ENCODE peak calls at places on chromosomes 11 and 22, in four cellular contexts. One of them, this sample, is unnamed.

GRCh38 chr11:57406337-57406904 is 16.0 kb upstream of the PRG2 start:
- DNase-seq in neuronal stem cell: no peak
- DNase-seq in mesenchymal stem cell: no peak
- DNase-seq in IMR-90: peak; percentile 39
- DNase-seq in this sample: no peak

GRCh38 chr22:32951081-32951806 is 106.9 kb downstream of the SYN3 start:
- DNase-seq in neuronal stem cell: no peak
- DNase-seq in IMR-90: no peak
- DNase-seq in mesenchymal stem cell: peak; percentile 62
- DNase-seq in this sample: peak; percentile 37

GRCh38 chr11:11408436-11409221 is 55.6 kb upstream of the CSNK2A3 start:
- DNase-seq in neuronal stem cell: no peak
- DNase-seq in IMR-90: no peak
- DNase-seq in mesenchymal stem cell: peak; percentile 14
- DNase-seq in this sample: no peak

GRCh38 chr11:115493905-115494304 is 10.3 kb downstream of the CADM1 start:
- DNase-seq in neuronal stem cell: no peak
- DNase-seq in mesenchymal stem cell: no peak
- DNase-seq in IMR-90: peak; percentile 13
- DNase-seq in this sample: no peak

GRCh38 chr11:78030429-78031325 is 7.6 kb upstream of the KCTD14 start:
- DNase-seq in mesenchymal stem cell: no peak
- DNase-seq in neuronal stem cell: no peak
- DNase-seq in IMR-90: peak; percentile 50
- DNase-seq in this sample: no peak

GRCh38 chr22:41237707-41238569 is 2.8 kb downstream of the CHADL start:
- DNase-seq in IMR-90: peak; percentile 13
- DNase-seq in mesenchymal stem cell: peak; percentile 24
- DNase-seq in neuronal stem cell: peak; percentile 47
- DNase-seq in this sample: peak; percentile 77

GRCh38 chr22:35914665-35915476 is 113.8 kb downstream of the RBFOX2 start:
- DNase-seq in neuronal stem cell: peak; percentile 87
- DNase-seq in IMR-90: peak; percentile 91
- DNase-seq in mesenchymal stem cell: peak; percentile 95
- DNase-seq in this sample: peak; percentile 88

GRCh38 chr11:19868281-19868821 is 155.7 kb downstream of the NAV2 start:
- DNase-seq in mesenchymal stem cell: no peak
- DNase-seq in neuronal stem cell: no peak
- DNase-seq in IMR-90: peak; percentile 65
- DNase-seq in this sample: no peak

GRCh38 chr11:62443390-62444201 is 24.8 kb downstream of the SCGB1A1 start:
- DNase-seq in IMR-90: no peak
- DNase-seq in neuronal stem cell: no peak
- DNase-seq in mesenchymal stem cell: no peak
- DNase-seq in this sample: no peak

GRCh38 chr11:117931971-117932370 is 2.8 kb upstream of the TMPRSS13 start:
- DNase-seq in IMR-90: no peak
- DNase-seq in neuronal stem cell: no peak
- DNase-seq in mesenchymal stem cell: no peak
- DNase-seq in this sample: no peak

GRCh38 chr22:20957691-20958440 is 9.2 kb upstream of the AIFM3 start:
- DNase-seq in neuronal stem cell: no peak
- DNase-seq in mesenchymal stem cell: peak; percentile 42
- DNase-seq in IMR-90: no peak
- DNase-seq in this sample: peak; percentile 69

GRCh38 chr11:94217705-94218104 is 86.7 kb upstream of the IZUMO1R start:
- DNase-seq in IMR-90: no peak
- DNase-seq in mesenchymal stem cell: no peak
- DNase-seq in neuronal stem cell: no peak
- DNase-seq in this sample: no peak
- H2AK5ac ChIP-seq in IMR-90: no peak overlapping the region
- H2AK5ac ChIP-seq in mesenchymal stem cell: no peak overlapping the region
- H2AK5ac ChIP-seq in neuronal stem cell: no peak overlapping the region
- H2AK5ac ChIP-seq in this sample: no peak overlapping the region

DNA sequence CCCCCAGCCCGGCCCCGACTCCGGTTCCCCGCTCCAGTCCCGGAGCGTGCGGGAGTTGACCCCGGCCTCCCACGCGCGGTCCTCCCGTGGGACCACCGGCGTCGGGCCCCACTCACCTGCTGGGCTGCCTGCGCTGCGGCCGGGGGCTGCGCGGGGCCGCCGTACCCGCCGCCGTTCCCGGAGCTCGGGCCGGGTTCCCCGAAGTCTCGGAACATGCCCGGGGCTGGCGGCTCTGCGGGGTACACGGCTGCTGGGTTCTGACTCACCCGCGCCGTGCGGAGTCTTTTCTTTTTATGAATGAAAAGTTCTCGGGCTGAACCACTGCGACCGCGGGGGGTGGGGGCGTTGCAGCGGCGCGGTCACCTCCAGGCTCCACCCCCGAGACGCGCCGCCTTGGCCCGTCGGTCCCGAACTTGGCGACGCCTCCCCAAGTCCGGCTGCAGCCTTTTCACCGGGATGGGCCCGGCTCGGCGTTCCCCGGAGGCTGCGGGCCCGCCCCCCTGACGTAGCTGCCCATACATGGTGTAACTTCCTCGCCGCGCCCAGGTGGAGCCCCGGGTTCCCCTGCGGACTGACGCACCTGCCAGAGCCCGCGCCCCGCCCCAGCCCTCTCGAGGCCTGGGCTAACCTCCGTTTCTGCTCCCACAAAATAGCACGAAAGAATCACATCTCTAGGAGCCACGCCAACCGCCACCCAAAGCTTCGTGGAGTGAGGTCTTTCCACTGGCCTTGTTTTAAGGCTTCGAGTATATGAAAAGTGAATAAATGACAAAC is at the start of gene FOSL1:
- DNase-seq in neuronal stem cell: no peak
- DNase-seq in IMR-90: peak; percentile 97
- DNase-seq in mesenchymal stem cell: peak; percentile 97
- DNase-seq in this sample: peak; percentile 99
- H2AK5ac ChIP-seq in neuronal stem cell: peak within 1 kb of the TSS; percentile 88
- H2AK5ac ChIP-seq in IMR-90: peak within 1 kb of the TSS; percentile 99
- H2AK5ac ChIP-seq in mesenchymal stem cell: peak within 1 kb of the TSS; percentile 57
- H2AK5ac ChIP-seq in this sample: no peak within 1 kb of the TSS

DNA sequence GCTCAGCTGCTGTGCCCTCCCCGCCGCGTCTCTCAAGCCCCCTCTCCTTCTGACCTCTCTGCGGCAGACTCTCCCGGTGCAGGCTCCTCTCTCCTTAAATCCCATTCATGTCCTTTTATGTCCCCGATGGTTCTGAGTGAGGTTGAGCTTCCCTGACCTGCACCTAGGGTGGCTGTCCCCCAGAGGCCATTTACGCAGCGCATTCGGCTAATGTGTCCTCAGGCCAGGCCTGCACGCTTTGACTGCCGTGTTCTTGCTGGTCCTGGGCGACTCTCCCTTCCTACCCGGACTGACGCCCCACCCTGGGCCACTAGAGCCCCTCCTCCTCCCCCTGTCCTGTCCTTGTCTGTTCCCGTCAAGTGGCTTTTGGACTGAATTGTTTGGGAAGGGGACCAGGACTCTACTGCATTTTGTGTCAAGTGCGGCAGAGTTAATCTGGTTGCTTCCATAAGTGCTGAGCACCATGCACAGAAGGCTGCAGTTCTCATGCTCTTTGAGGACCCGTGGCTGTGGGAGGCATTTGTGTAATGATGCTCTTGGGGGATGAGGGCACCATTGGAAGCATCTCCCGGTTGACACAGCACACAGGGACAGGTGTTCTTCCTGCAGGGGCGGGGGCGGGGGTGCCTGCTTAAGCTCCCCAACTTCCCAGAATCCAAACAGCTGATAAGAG is 37.1 kb downstream of the IGHMBP2 start:
- DNase-seq in IMR-90: no peak
- DNase-seq in mesenchymal stem cell: no peak
- DNase-seq in neuronal stem cell: no peak
- DNase-seq in this sample: no peak
- H2AK5ac ChIP-seq in IMR-90: no peak overlapping the region
- H2AK5ac ChIP-seq in mesenchymal stem cell: no peak overlapping the region
- H2AK5ac ChIP-seq in neuronal stem cell: no peak overlapping the region
- H2AK5ac ChIP-seq in this sample: no peak overlapping the region

GRCh38 chr11:130601141-130601540 is 152.7 kb downstream of the ADAMTS15 start:
- DNase-seq in IMR-90: peak; percentile 90
- DNase-seq in mesenchymal stem cell: peak; percentile 92
- DNase-seq in neuronal stem cell: no peak
- DNase-seq in this sample: peak; percentile 53

GRCh38 chr11:130601764-130602163 is 153.3 kb downstream of the ADAMTS15 start:
- DNase-seq in IMR-90: no peak
- DNase-seq in mesenchymal stem cell: no peak
- DNase-seq in neuronal stem cell: no peak
- DNase-seq in this sample: peak; percentile 11

GRCh38 chr11:130599073-130599654 is 150.7 kb downstream of the ADAMTS15 start:
- DNase-seq in mesenchymal stem cell: peak; percentile 43
- DNase-seq in IMR-90: peak; percentile 50
- DNase-seq in neuronal stem cell: no peak
- DNase-seq in this sample: no peak

GRCh38 chr11:130600139-130600538 is 151.7 kb downstream of the ADAMTS15 start:
- DNase-seq in IMR-90: peak; percentile 64
- DNase-seq in neuronal stem cell: no peak
- DNase-seq in mesenchymal stem cell: peak; percentile 42
- DNase-seq in this sample: no peak

DNA sequence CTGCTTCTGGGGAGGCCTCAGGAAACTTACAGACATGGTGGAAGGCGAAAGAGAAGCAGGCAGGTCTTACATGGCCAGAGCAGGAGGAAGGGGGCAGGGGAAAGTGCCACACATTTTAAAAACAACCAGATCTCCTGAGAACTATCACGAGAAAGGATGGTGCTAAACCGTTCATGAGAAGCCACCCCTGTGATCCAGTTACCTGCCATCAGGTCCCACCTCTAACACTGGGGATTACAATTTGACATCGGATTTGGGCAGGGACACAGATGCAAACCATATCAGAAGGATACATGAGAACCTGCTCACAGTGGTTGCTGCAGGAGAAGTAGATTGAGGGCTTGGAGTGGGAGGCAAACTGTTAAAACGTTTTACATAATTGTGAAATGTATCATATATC is 152.2 kb downstream of the ADAMTS15 start:
- DNase-seq in mesenchymal stem cell: no peak
- DNase-seq in IMR-90: no peak
- DNase-seq in neuronal stem cell: no peak
- DNase-seq in this sample: peak; percentile 21
- H2AK5ac ChIP-seq in mesenchymal stem cell: no peak overlapping the region
- H2AK5ac ChIP-seq in IMR-90: peak overlapping the region; percentile 92
- H2AK5ac ChIP-seq in neuronal stem cell: no peak overlapping the region
- H2AK5ac ChIP-seq in this sample: no peak overlapping the region

GRCh38 chr22:23895599-23896144 is 1.5 kb downstream of the MIF start:
- DNase-seq in neuronal stem cell: no peak
- DNase-seq in IMR-90: no peak
- DNase-seq in mesenchymal stem cell: no peak
- DNase-seq in this sample: no peak

GRCh38 chr22:23896166-23896522 is 2.0 kb downstream of the MIF start:
- DNase-seq in IMR-90: no peak
- DNase-seq in mesenchymal stem cell: no peak
- DNase-seq in neuronal stem cell: no peak
- DNase-seq in this sample: no peak

GRCh38 chr22:23893446-23893956 is 682 bp upstream of the MIF start:
- DNase-seq in mesenchymal stem cell: no peak
- DNase-seq in IMR-90: no peak
- DNase-seq in neuronal stem cell: no peak
- DNase-seq in this sample: no peak

GRCh38 chr22:23893957-23894709 is at the start of gene MIF:
- DNase-seq in IMR-90: peak; percentile 91
- DNase-seq in mesenchymal stem cell: peak; percentile 94
- DNase-seq in neuronal stem cell: peak; percentile 96
- DNase-seq in this sample: peak; percentile 98

GRCh38 chr22:23894710-23895598 is 771 bp downstream of the MIF start:
- DNase-seq in neuronal stem cell: peak; percentile 61
- DNase-seq in IMR-90: peak; percentile 63
- DNase-seq in mesenchymal stem cell: peak; percentile 78
- DNase-seq in this sample: peak; percentile 82
- H2AK5ac ChIP-seq in neuronal stem cell: peak overlapping the region; percentile 93
- H2AK5ac ChIP-seq in IMR-90: peak overlapping the region; percentile 99
- H2AK5ac ChIP-seq in mesenchymal stem cell: peak overlapping the region; percentile 36
- H2AK5ac ChIP-seq in this sample: no peak overlapping the region

GRCh38 chr22:26646158-26646557 is 11.2 kb upstream of the MIAT start:
- DNase-seq in mesenchymal stem cell: no peak
- DNase-seq in neuronal stem cell: no peak
- DNase-seq in IMR-90: peak; percentile 55
- DNase-seq in this sample: no peak

GRCh38 chr22:26648011-26648497 is 9.3 kb upstream of the MIAT start:
- DNase-seq in neuronal stem cell: peak; percentile 81
- DNase-seq in mesenchymal stem cell: no peak
- DNase-seq in IMR-90: no peak
- DNase-seq in this sample: peak; percentile 87

GRCh38 chr22:26642465-26643367 is 14.7 kb upstream of the MIAT start:
- DNase-seq in mesenchymal stem cell: no peak
- DNase-seq in IMR-90: no peak
- DNase-seq in neuronal stem cell: no peak
- DNase-seq in this sample: peak; percentile 77

GRCh38 chr22:26648761-26649363 is 8.5 kb upstream of the MIAT start:
- DNase-seq in neuronal stem cell: no peak
- DNase-seq in mesenchymal stem cell: peak; percentile 27
- DNase-seq in IMR-90: no peak
- DNase-seq in this sample: no peak

DNA sequence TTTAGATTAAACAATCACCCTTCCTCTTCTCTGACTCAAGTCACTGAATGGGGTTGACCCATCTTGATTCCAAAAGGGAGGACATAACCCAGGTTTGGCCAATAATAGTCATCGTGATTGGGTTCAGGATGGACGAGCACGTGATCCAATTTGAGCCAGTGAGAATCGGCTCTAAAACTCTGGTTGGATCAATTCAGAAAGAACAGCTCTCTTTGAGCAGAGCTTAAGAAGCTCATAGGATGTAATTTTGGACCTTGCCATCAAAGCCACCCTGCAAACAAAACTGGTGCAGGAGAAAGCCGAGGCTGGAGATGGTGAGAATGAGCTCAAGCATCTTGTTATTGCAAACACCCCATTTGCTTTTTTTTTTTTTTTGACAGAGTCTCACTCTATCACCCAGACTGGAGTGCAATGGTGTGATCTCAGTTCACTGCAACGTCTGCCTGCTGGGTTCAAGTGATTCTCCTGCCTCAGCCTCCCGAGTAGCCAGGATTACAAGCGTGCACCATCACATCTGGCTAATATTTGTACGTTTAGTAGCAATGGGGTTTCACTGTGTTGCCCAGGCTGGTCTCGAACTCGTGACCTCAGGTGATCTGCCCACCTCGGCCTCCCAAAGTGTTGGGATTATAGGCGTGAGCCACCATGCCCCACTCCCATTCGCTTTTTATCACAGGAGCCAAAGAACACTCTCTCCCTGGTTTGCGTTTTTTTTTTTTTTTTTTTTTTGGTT is 13.9 kb upstream of the MIAT start:
- DNase-seq in mesenchymal stem cell: no peak
- DNase-seq in IMR-90: no peak
- DNase-seq in neuronal stem cell: no peak
- DNase-seq in this sample: no peak
- H2AK5ac ChIP-seq in mesenchymal stem cell: no peak overlapping the region
- H2AK5ac ChIP-seq in IMR-90: no peak overlapping the region
- H2AK5ac ChIP-seq in neuronal stem cell: no peak overlapping the region
- H2AK5ac ChIP-seq in this sample: no peak overlapping the region